ENCODE peak calls at places on chromosome X, in nine cellular contexts. D, S, F, B, Z, A, L, V and T are unnamed samples.

GRCh38 chrX:119734897-119735339 is 23.5 kb upstream of the SOWAHD start:
- DNase-seq in D (peak; percentile 67), L (peak; percentile 82), Z (no peak), A (no peak), S (peak; percentile 45), V (peak; percentile 26), F (no peak), B (no peak), T (no peak)

GRCh38 chrX:11740794-11741193 is 17.2 kb upstream of the MSL3 start:
- DNase-seq in A (no peak), S (no peak), V (no peak), F (no peak), B (no peak), Z (no peak), D (no peak), L (no peak), T (no peak)

GRCh38 chrX:71536285-71536684 is 3.4 kb downstream of the OGT start:
- DNase-seq in D (no peak), S (no peak), L (no peak), V (no peak), Z (no peak), F (no peak), A (no peak), B (no peak), T (no peak)

GRCh38 chrX:71053217-71053621 is 14.9 kb downstream of the SNX12 start:
- DNase-seq in V (peak; percentile 8), A (no peak), F (no peak), D (no peak), Z (no peak), S (no peak), L (no peak), B (no peak), T (no peak)

GRCh38 chrX:15619053-15619772 is 18.5 kb upstream of the ACE2 start:
- DNase-seq in S (peak; percentile 89), B (peak; percentile 5), V (no peak), D (no peak), L (no peak), F (peak; percentile 1), Z (no peak), A (no peak), T (peak; percentile 65)

GRCh38 chrX:15815779-15816452 is 25.6 kb downstream of the ZRSR2 start:
- DNase-seq in Z (no peak), V (no peak), S (peak; percentile 34), D (no peak), B (no peak), L (no peak), F (peak; percentile 19), A (peak; percentile 3), T (peak; percentile 3)

GRCh38 chrX:56986138-56986537 is 9.2 kb downstream of the SPIN3 start:
- DNase-seq in L (no peak), D (no peak), V (no peak), B (no peak), S (no peak), A (no peak), Z (no peak), F (no peak), T (no peak)

GRCh38 chrX:108537005-108537404 is 97.4 kb downstream of the COL4A5 start:
- DNase-seq in D (no peak), B (peak; percentile 11), A (no peak), V (no peak), S (peak; percentile 56), Z (no peak), L (no peak), F (peak; percentile 9), T (peak; percentile 21)

GRCh38 chrX:35351212-35351611 is 408.6 kb downstream of the FAM47B start:
- DNase-seq in Z (no peak), V (no peak), A (no peak), S (peak; percentile 77), F (no peak), B (no peak), D (no peak), L (no peak), T (peak; percentile 84)

GRCh38 chrX:14073561-14073960 is 43.9 kb upstream of the GEMIN8 start:
- DNase-seq in Z (no peak), F (no peak), D (no peak), S (no peak), V (no peak), B (no peak), A (no peak), L (no peak), T (no peak)

GRCh38 chrX:69616520-69617203 is 749 bp downstream of the EDA start:
- DNase-seq in L (peak; percentile 64), Z (no peak), F (no peak), S (peak; percentile 18), V (peak; percentile 8), A (peak; percentile 1), D (peak; percentile 27), B (no peak), T (no peak)

GRCh38 chrX:9235722-9236121 is 201.8 kb upstream of the FAM9B start:
- DNase-seq in A (no peak), D (no peak), L (no peak), Z (no peak), S (no peak), B (no peak), V (no peak), F (no peak), T (no peak)

GRCh38 chrX:133249659-133250058 is 31.5 kb upstream of the TFDP3 start:
- DNase-seq in S (peak; percentile 11), B (no peak), D (no peak), A (no peak), Z (no peak), V (no peak), F (peak; percentile 2), L (no peak), T (no peak)

GRCh38 chrX:1851527-1851926 is 236.7 kb downstream of the ASMT start:
- DNase-seq in F (no peak), D (no peak), Z (no peak), V (no peak), B (no peak), S (no peak), A (no peak), L (no peak), T (no peak)

GRCh38 chrX:38975368-38975767 is 174.1 kb downstream of the MID1IP1 start:
- DNase-seq in B (no peak), Z (no peak), A (no peak), D (no peak), S (no peak), V (no peak), L (no peak), F (no peak), T (peak; percentile 9)

GRCh38 chrX:120302434-120302833 is 8.8 kb downstream of the TMEM255A start:
- DNase-seq in B (no peak), L (no peak), F (no peak), Z (no peak), D (no peak), V (no peak), S (peak; percentile 3), A (peak; percentile 38), T (no peak)

GRCh38 chrX:12548746-12549145 is 242.5 kb upstream of the PRPS2 start:
- DNase-seq in D (no peak), V (no peak), F (no peak), A (no peak), L (no peak), S (peak; percentile 77), B (no peak), Z (no peak), T (no peak)

GRCh38 chrX:82648062-82648461 is 860.0 kb upstream of the POU3F4 start:
- DNase-seq in D (no peak), V (no peak), B (no peak), L (no peak), F (no peak), A (no peak), S (peak; percentile 27), Z (no peak), T (no peak)
- TF ChIP-seq CTCF in D (no peak), V (no peak), B (no peak), L (no peak), F (peak; percentile 13), A (no peak), S (no peak), Z (no peak), T (no peak)

DNA sequence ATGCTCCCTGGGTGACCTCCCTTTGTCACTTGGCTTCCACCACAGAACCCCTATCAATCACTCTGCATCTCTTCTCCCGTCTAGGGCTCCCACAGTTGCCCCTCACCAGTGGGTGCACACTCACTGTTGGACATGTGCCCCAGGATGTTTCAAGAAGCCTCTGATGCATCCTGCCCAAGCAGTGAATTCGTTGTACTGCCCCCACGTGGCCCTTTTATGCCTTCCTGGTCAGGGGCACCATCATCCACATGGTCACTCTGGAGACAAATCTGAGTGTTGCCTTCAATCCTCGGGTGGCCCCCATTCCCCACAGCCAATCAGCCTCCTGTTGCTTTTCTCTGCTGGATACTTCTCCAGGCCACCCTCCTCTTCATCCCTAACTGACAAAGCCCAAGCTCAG is 12.2 kb downstream of the ITIH6 start:
- DNase-seq in V (no peak), S (peak; percentile 35), Z (no peak), F (no peak), L (no peak), D (no peak), A (no peak), B (no peak), T (no peak)
- TF ChIP-seq CTCF in V (peak; percentile 10), S (no peak), Z (peak; percentile 39), F (no peak), L (no peak), D (peak; percentile 7), A (no peak), B (no peak), T (peak; percentile 30)

GRCh38 chrX:135463937-135464336 is 42.2 kb downstream of the SMIM10L2A start:
- DNase-seq in Z (no peak), V (no peak), S (peak; percentile 18), F (no peak), B (no peak), L (no peak), A (no peak), D (no peak), T (no peak)
- TF ChIP-seq CTCF in Z (peak; percentile 44), V (no peak), S (peak; percentile 23), F (no peak), B (no peak), L (no peak), A (no peak), D (no peak), T (peak; percentile 38)

DNA sequence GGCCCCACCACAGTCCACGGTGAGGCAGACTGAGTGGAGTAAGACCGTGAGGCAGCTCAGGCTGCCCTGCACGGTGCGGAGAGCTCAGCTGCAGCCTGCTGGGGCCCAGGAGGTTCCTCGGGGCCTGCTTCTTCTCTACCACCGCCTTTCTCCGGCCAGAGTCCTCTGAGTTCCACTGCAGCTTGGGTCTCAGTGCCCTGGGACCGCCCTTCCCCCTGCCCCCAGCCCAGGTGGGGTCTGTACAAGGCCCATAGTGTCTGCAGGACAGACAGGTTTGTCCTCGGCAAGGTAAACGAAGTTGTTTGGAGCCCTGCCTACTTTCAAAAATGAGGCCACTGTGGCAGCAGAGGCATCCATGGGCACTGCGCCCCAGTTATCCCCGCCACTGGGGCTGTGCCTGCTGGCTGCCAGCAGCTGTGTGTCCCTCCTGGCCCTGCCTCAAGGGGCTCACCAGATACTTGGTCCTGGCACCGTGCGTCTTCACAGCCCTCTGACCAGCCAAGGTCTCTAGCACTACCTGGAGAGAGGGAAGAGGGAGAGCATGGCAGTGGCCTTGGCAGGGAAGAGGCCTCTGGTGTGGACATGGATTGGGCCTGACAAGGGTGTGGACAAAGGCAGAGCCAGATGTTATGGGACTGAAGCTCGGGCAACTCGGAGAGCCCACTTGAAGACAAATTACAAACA is 4.0 kb downstream of the IRAK1 start:
- DNase-seq in D (no peak), L (peak; percentile 70), S (no peak), Z (no peak), F (no peak), V (no peak), B (no peak), A (no peak), T (no peak)
- TF ChIP-seq CTCF in D (no peak), L (no peak), S (no peak), Z (no peak), F (no peak), V (no peak), B (no peak), A (no peak), T (no peak)